ENCODE peak calls at places on chromosomes 1 and 21, in ten cellular contexts. F is fibroblast of the aortic adventitia; C is naive thymus-derived CD4-positive, alpha-beta T cell; B is activated B cell treated with CpG ODN at 0.5 μM for 24 hours; I is H54; W is AG10803; Q is H4; V is body of pancreas; Z is left ventricle myocardium inferior; A is stromal cell of bone marrow. L is an unnamed sample.

GRCh38 chr21:25910809-25911208 is 176.0 kb downstream of the GABPA start:
- DNase-seq in F (no peak), C (no peak), B (no peak), I (no peak), W (no peak), Q (no peak), V (no peak), Z (no peak), A (no peak), L (no peak)

GRCh38 chr1:84632975-84633427 is 57.3 kb downstream of the SSX2IP start:
- DNase-seq in F (peak), C (no peak), B (no peak), I (peak), W (peak), Q (peak), V (no peak), Z (no peak), A (peak), L (no peak)

GRCh38 chr1:11444907-11445306 is 34.0 kb upstream of the DISP3 start:
- DNase-seq in F (no peak), C (no peak), B (no peak), I (no peak), W (no peak), Q (no peak), V (no peak), Z (no peak), A (no peak), L (no peak)

GRCh38 chr1:64539808-64540207 is 69.9 kb downstream of the CACHD1 start:
- DNase-seq in F (peak), C (no peak), B (no peak), I (no peak), W (peak), Q (peak), V (peak), Z (peak), A (no peak), L (no peak)

GRCh38 chr1:162373541-162374375 is 2.9 kb downstream of the SPATA46 start:
- DNase-seq in F (no peak), C (no peak), B (no peak), I (peak), W (peak), Q (no peak), V (no peak), Z (no peak), A (no peak), L (no peak)

GRCh38 chr1:61746768-61747167 is 4.5 kb downstream of the PATJ start:
- DNase-seq in F (peak), C (no peak), B (no peak), I (no peak), W (peak), Q (peak), V (no peak), Z (no peak), A (no peak), L (no peak)

GRCh38 chr1:209168204-209168603 is 415.3 kb upstream of the CAMK1G start:
- DNase-seq in F (peak), C (no peak), B (no peak), I (peak), W (peak), Q (no peak), V (peak), Z (no peak), A (peak), L (no peak)

GRCh38 chr1:109822749-109823542 is 59.2 kb upstream of the EPS8L3 start:
- DNase-seq in F (no peak), C (no peak), B (no peak), I (no peak), W (no peak), Q (no peak), V (no peak), Z (no peak), A (no peak), L (no peak)

GRCh38 chr1:147202576-147202975 is 22.6 kb downstream of the FMO5 start:
- DNase-seq in F (no peak), C (no peak), B (no peak), I (no peak), W (no peak), Q (no peak), V (no peak), Z (no peak), A (no peak), L (no peak)

GRCh38 chr1:114550336-114550735 is 31.1 kb downstream of the BCAS2 start:
- DNase-seq in F (no peak), C (no peak), B (no peak), I (no peak), W (no peak), Q (no peak), V (no peak), Z (no peak), A (no peak), L (no peak)

GRCh38 chr1:147837129-147837776 is 65.3 kb upstream of the GJA8 start:
- DNase-seq in F (no peak), C (no peak), B (no peak), I (no peak), W (no peak), Q (no peak), V (no peak), Z (no peak), A (no peak), L (no peak)

GRCh38 chr21:37710555-37711293 is 205.5 kb downstream of the KCNJ6 start:
- DNase-seq in F (no peak), C (no peak), B (no peak), I (no peak), W (peak), Q (peak), V (no peak), Z (no peak), A (no peak), L (no peak)

GRCh38 chr1:41102208-41102607 is 80.7 kb upstream of the SLFNL1 start:
- DNase-seq in F (peak), C (no peak), B (no peak), I (peak), W (peak), Q (peak), V (peak), Z (peak), A (peak), L (no peak)

GRCh38 chr1:166165661-166166399 is 971 bp downstream of the FAM78B start:
- DNase-seq in F (peak), C (no peak), B (peak), I (no peak), W (peak), Q (no peak), V (peak), Z (no peak), A (no peak), L (no peak)

GRCh38 chr21:32605469-32605868 is 6.7 kb downstream of the CFAP298 start:
- DNase-seq in F (no peak), C (no peak), B (no peak), I (no peak), W (no peak), Q (no peak), V (no peak), Z (no peak), A (no peak), L (no peak)

GRCh38 chr21:41370840-41371697 is 9.2 kb downstream of the MX2 start:
- DNase-seq in F (peak), C (no peak), B (no peak), I (no peak), W (peak), Q (peak), V (no peak), Z (no peak), A (no peak), L (no peak)

GRCh38 chr1:3440282-3440681 is 14.2 kb upstream of the ARHGEF16 start:
- DNase-seq in F (no peak), C (no peak), B (no peak), I (no peak), W (no peak), Q (no peak), V (no peak), Z (no peak), A (no peak), L (no peak)

GRCh38 chr1:110477445-110477957 is 26.6 kb downstream of the PROK1 start:
- DNase-seq in F (no peak), C (no peak), B (no peak), I (peak), W (no peak), Q (no peak), V (no peak), Z (no peak), A (no peak), L (peak)

GRCh38 chr1:11354893-11355593 is 82.0 kb downstream of the UBIAD1 start:
- DNase-seq in F (no peak), C (no peak), B (no peak), I (no peak), W (no peak), Q (no peak), V (no peak), Z (no peak), A (no peak), L (no peak)

GRCh38 chr1:28374297-28374696 is 4.8 kb downstream of the PHACTR4 start:
- DNase-seq in F (peak), C (no peak), B (no peak), I (no peak), W (peak), Q (no peak), V (no peak), Z (no peak), A (no peak), L (no peak)

GRCh38 chr1:182974792-182975191 is 21.8 kb upstream of the SHCBP1L start:
- DNase-seq in F (no peak), C (no peak), B (no peak), I (no peak), W (peak), Q (no peak), V (no peak), Z (no peak), A (no peak), L (no peak)

GRCh38 chr1:54052470-54052933 is 502 bp downstream of the TMEM59 start:
- DNase-seq in F (no peak), C (no peak), B (peak), I (peak), W (peak), Q (peak), V (peak), Z (no peak), A (no peak), L (peak)

GRCh38 chr1:153586347-153586746 is 20.7 kb upstream of the S100A2 start:
- DNase-seq in F (no peak), C (no peak), B (no peak), I (no peak), W (no peak), Q (no peak), V (no peak), Z (no peak), A (no peak), L (no peak)

GRCh38 chr1:65881070-65881594 is 88.4 kb downstream of the PDE4B start:
- DNase-seq in F (peak), C (no peak), B (no peak), I (no peak), W (peak), Q (no peak), V (no peak), Z (no peak), A (peak), L (no peak)

GRCh38 chr1:155083865-155084721 is 5.5 kb downstream of the EFNA3 start:
- DNase-seq in F (peak), C (no peak), B (no peak), I (no peak), W (peak), Q (peak), V (peak), Z (no peak), A (no peak), L (peak)

GRCh38 chr1:165841582-165842362 is 14.4 kb downstream of the UCK2 start:
- DNase-seq in F (no peak), C (no peak), B (no peak), I (no peak), W (peak), Q (no peak), V (no peak), Z (no peak), A (no peak), L (peak)

GRCh38 chr1:39158330-39159086 is 46.0 kb upstream of the MACF1 start:
- DNase-seq in F (no peak), C (no peak), B (no peak), I (no peak), W (no peak), Q (peak), V (peak), Z (no peak), A (no peak), L (no peak)

GRCh38 chr1:9198538-9199361 is 35.8 kb upstream of the H6PD start:
- DNase-seq in F (no peak), C (no peak), B (no peak), I (no peak), W (peak), Q (no peak), V (no peak), Z (no peak), A (no peak), L (no peak)

L was measured in activated CD4-positive, alpha-beta memory T cell treated with anti-CD3 and anti-CD28 coated beads, Interleukin-2, amount 10 ng/mL, durations not matched to agents 7 days and 5 days.